ENCODE peak calls at places on chromosomes 12 and 14, in seven cellular contexts. One of them, this sample, is unnamed.

GRCh38 chr12:113459981-113460380 is 11.7 kb downstream of the LHX5 start:
- DNase-seq in Caki2: no peak
- DNase-seq in AG08395: no peak
- DNase-seq in NCI-H1092: no peak
- DNase-seq in fibroblast of lung: no peak
- DNase-seq in ureter: no peak
- DNase-seq in tibial artery: no peak
- DNase-seq in this sample: no peak

GRCh38 chr14:92475451-92476187 is 38.0 kb upstream of the RIN3 start:
- DNase-seq in Caki2: no peak
- DNase-seq in AG08395: no peak
- DNase-seq in NCI-H1092: no peak
- DNase-seq in fibroblast of lung: no peak
- DNase-seq in ureter: peak; percentile 65
- DNase-seq in tibial artery: peak; percentile 78
- DNase-seq in this sample: no peak

GRCh38 chr14:42665083-42665482 is 1058.4 kb downstream of the LRFN5 start:
- DNase-seq in Caki2: no peak
- DNase-seq in AG08395: no peak
- DNase-seq in NCI-H1092: no peak
- DNase-seq in fibroblast of lung: no peak
- DNase-seq in ureter: no peak
- DNase-seq in tibial artery: no peak
- DNase-seq in this sample: no peak

GRCh38 chr12:103986823-103987222 is 21.2 kb downstream of the TDG start:
- DNase-seq in Caki2: no peak
- DNase-seq in AG08395: peak; percentile 45
- DNase-seq in NCI-H1092: no peak
- DNase-seq in fibroblast of lung: peak; percentile 85
- DNase-seq in ureter: no peak
- DNase-seq in tibial artery: no peak
- DNase-seq in this sample: peak; percentile 18

GRCh38 chr12:97308576-97309198 is 153.9 kb upstream of the RMST start:
- DNase-seq in Caki2: peak; percentile 21
- DNase-seq in AG08395: peak; percentile 26
- DNase-seq in NCI-H1092: peak; percentile 13
- DNase-seq in fibroblast of lung: peak; percentile 54
- DNase-seq in ureter: no peak
- DNase-seq in tibial artery: no peak
- DNase-seq in this sample: peak; percentile 65

GRCh38 chr12:95633049-95633545 is 81.8 kb upstream of the USP44 start:
- DNase-seq in Caki2: peak; percentile 74
- DNase-seq in AG08395: peak; percentile 70
- DNase-seq in NCI-H1092: no peak
- DNase-seq in fibroblast of lung: peak; percentile 90
- DNase-seq in ureter: peak; percentile 70
- DNase-seq in tibial artery: peak; percentile 55
- DNase-seq in this sample: peak; percentile 93

GRCh38 chr12:8742501-8742900 is 44.7 kb downstream of the RIMKLB start:
- DNase-seq in Caki2: no peak
- DNase-seq in AG08395: peak; percentile 87
- DNase-seq in NCI-H1092: no peak
- DNase-seq in fibroblast of lung: peak; percentile 83
- DNase-seq in ureter: no peak
- DNase-seq in tibial artery: no peak
- DNase-seq in this sample: peak; percentile 83

GRCh38 chr14:98731701-98732100 is 540.3 kb downstream of the BCL11B start:
- DNase-seq in Caki2: no peak
- DNase-seq in AG08395: no peak
- DNase-seq in NCI-H1092: no peak
- DNase-seq in fibroblast of lung: no peak
- DNase-seq in ureter: no peak
- DNase-seq in tibial artery: no peak
- DNase-seq in this sample: no peak

GRCh38 chr12:54933381-54933780 is 51.2 kb downstream of the TESPA1 start:
- DNase-seq in Caki2: no peak
- DNase-seq in AG08395: no peak
- DNase-seq in NCI-H1092: no peak
- DNase-seq in fibroblast of lung: peak; percentile 63
- DNase-seq in ureter: no peak
- DNase-seq in tibial artery: no peak
- DNase-seq in this sample: no peak

GRCh38 chr12:122986258-122986871 is 5.9 kb downstream of the ARL6IP4 start:
- DNase-seq in Caki2: no peak
- DNase-seq in AG08395: no peak
- DNase-seq in NCI-H1092: no peak
- DNase-seq in fibroblast of lung: no peak
- DNase-seq in ureter: no peak
- DNase-seq in tibial artery: no peak
- DNase-seq in this sample: peak; percentile 85

GRCh38 chr14:60250318-60251035 is 1.5 kb downstream of the PPM1A start:
- DNase-seq in Caki2: peak; percentile 67
- DNase-seq in AG08395: peak; percentile 8
- DNase-seq in NCI-H1092: no peak
- DNase-seq in fibroblast of lung: peak; percentile 40
- DNase-seq in ureter: no peak
- DNase-seq in tibial artery: no peak
- DNase-seq in this sample: peak; percentile 73

GRCh38 chr12:12612403-12612802 is 727 bp downstream of the CREBL2 start:
- DNase-seq in Caki2: no peak
- DNase-seq in AG08395: peak; percentile 51
- DNase-seq in NCI-H1092: no peak
- DNase-seq in fibroblast of lung: peak; percentile 82
- DNase-seq in ureter: no peak
- DNase-seq in tibial artery: no peak
- DNase-seq in this sample: peak; percentile 83

GRCh38 chr12:5163661-5164060 is 120.0 kb downstream of the KCNA5 start:
- DNase-seq in Caki2: no peak
- DNase-seq in AG08395: no peak
- DNase-seq in NCI-H1092: no peak
- DNase-seq in fibroblast of lung: peak; percentile 70
- DNase-seq in ureter: no peak
- DNase-seq in tibial artery: no peak
- DNase-seq in this sample: no peak

GRCh38 chr12:121383601-121384019 is 16.3 kb upstream of the RNF34 start:
- DNase-seq in Caki2: no peak
- DNase-seq in AG08395: no peak
- DNase-seq in NCI-H1092: no peak
- DNase-seq in fibroblast of lung: no peak
- DNase-seq in ureter: no peak
- DNase-seq in tibial artery: no peak
- DNase-seq in this sample: no peak

GRCh38 chr12:95942106-95942531 is 295 bp downstream of the CCDC38 start:
- DNase-seq in Caki2: peak; percentile 29
- DNase-seq in AG08395: no peak
- DNase-seq in NCI-H1092: no peak
- DNase-seq in fibroblast of lung: peak; percentile 20
- DNase-seq in ureter: no peak
- DNase-seq in tibial artery: no peak
- DNase-seq in this sample: peak; percentile 31

GRCh38 chr14:37900582-37900981 is 305.2 kb downstream of the TTC6 start:
- DNase-seq in Caki2: no peak
- DNase-seq in AG08395: no peak
- DNase-seq in NCI-H1092: no peak
- DNase-seq in fibroblast of lung: no peak
- DNase-seq in ureter: no peak
- DNase-seq in tibial artery: no peak
- DNase-seq in this sample: no peak

GRCh38 chr14:104120281-104120741 is 18.1 kb upstream of the KIF26A start:
- DNase-seq in Caki2: no peak
- DNase-seq in AG08395: no peak
- DNase-seq in NCI-H1092: no peak
- DNase-seq in fibroblast of lung: no peak
- DNase-seq in ureter: no peak
- DNase-seq in tibial artery: no peak
- DNase-seq in this sample: peak; percentile 69

GRCh38 chr12:67356400-67356799 is 87.2 kb downstream of the CAND1 start:
- DNase-seq in Caki2: no peak
- DNase-seq in AG08395: no peak
- DNase-seq in NCI-H1092: peak; percentile 19
- DNase-seq in fibroblast of lung: no peak
- DNase-seq in ureter: no peak
- DNase-seq in tibial artery: no peak
- DNase-seq in this sample: no peak

This sample was measured in osteoblast.